ENCODE peak calls at places on chromosomes 13 and 19, in eight cellular contexts. One of them, this sample, is unnamed. For H3K36me3 and H3K27me3, the result is how much of the 10 kb centered on the place peaks cover.

GRCh38 chr13:20264271-20265018 is 32.3 kb upstream of the GJB6 start:
- DNase-seq in GM23338: no peak
- DNase-seq in SK-N-SH: no peak
- DNase-seq in Panc1: no peak
- DNase-seq in thoracic aorta: no peak
- DNase-seq in CD8-positive, alpha-beta T cell: no peak
- DNase-seq in upper lobe of left lung: no peak
- DNase-seq in tibial artery: no peak
- DNase-seq in this sample: no peak

GRCh38 chr19:40348961-40349507 is 539 bp downstream of the PLD3 start:
- DNase-seq in tibial artery: no peak
- DNase-seq in thoracic aorta: no peak
- DNase-seq in GM23338: peak
- DNase-seq in CD8-positive, alpha-beta T cell: no peak
- DNase-seq in SK-N-SH: peak
- DNase-seq in upper lobe of left lung: no peak
- DNase-seq in Panc1: no peak
- DNase-seq in this sample: no peak

GRCh38 chr13:40221460-40222201 is 444.8 kb downstream of the FOXO1 start:
- DNase-seq in Panc1: no peak
- DNase-seq in upper lobe of left lung: no peak
- DNase-seq in GM23338: no peak
- DNase-seq in tibial artery: no peak
- DNase-seq in SK-N-SH: no peak
- DNase-seq in thoracic aorta: no peak
- DNase-seq in CD8-positive, alpha-beta T cell: peak
- DNase-seq in this sample: no peak

GRCh38 chr13:106596287-106596937 is 28.5 kb upstream of the ARGLU1 start:
- DNase-seq in thoracic aorta: no peak
- DNase-seq in Panc1: no peak
- DNase-seq in tibial artery: no peak
- DNase-seq in SK-N-SH: no peak
- DNase-seq in GM23338: no peak
- DNase-seq in upper lobe of left lung: no peak
- DNase-seq in CD8-positive, alpha-beta T cell: no peak
- DNase-seq in this sample: no peak

GRCh38 chr13:25171517-25172302 is at the start of gene AMER2:
- DNase-seq in tibial artery: no peak
- DNase-seq in GM23338: peak
- DNase-seq in thoracic aorta: no peak
- DNase-seq in upper lobe of left lung: peak
- DNase-seq in CD8-positive, alpha-beta T cell: no peak
- DNase-seq in SK-N-SH: peak
- DNase-seq in Panc1: no peak
- DNase-seq in this sample: peak

GRCh38 chr13:36998624-36999041 is 507 bp downstream of the ALG5 start:
- DNase-seq in tibial artery: peak
- DNase-seq in Panc1: no peak
- DNase-seq in GM23338: peak
- DNase-seq in SK-N-SH: peak
- DNase-seq in upper lobe of left lung: peak
- DNase-seq in thoracic aorta: no peak
- DNase-seq in CD8-positive, alpha-beta T cell: peak
- DNase-seq in this sample: peak

GRCh38 chr13:91346848-91347211 is 657 bp upstream of the MIR17HG start:
- DNase-seq in GM23338: peak
- DNase-seq in SK-N-SH: peak
- DNase-seq in thoracic aorta: no peak
- DNase-seq in upper lobe of left lung: no peak
- DNase-seq in CD8-positive, alpha-beta T cell: peak
- DNase-seq in Panc1: no peak
- DNase-seq in tibial artery: no peak
- DNase-seq in this sample: peak

GRCh38 chr13:114313061-114313860 is 1.0 kb upstream of the CHAMP1 start:
- DNase-seq in GM23338: no peak
- DNase-seq in SK-N-SH: no peak
- DNase-seq in Panc1: no peak
- DNase-seq in thoracic aorta: no peak
- DNase-seq in tibial artery: no peak
- DNase-seq in CD8-positive, alpha-beta T cell: peak
- DNase-seq in upper lobe of left lung: no peak
- DNase-seq in this sample: no peak

GRCh38 chr19:42552086-42553065 is 24.1 kb upstream of the CEACAM1 start:
- DNase-seq in CD8-positive, alpha-beta T cell: no peak
- DNase-seq in Panc1: no peak
- DNase-seq in SK-N-SH: no peak
- DNase-seq in thoracic aorta: no peak
- DNase-seq in upper lobe of left lung: no peak
- DNase-seq in GM23338: no peak
- DNase-seq in tibial artery: no peak
- DNase-seq in this sample: no peak

GRCh38 chr19:3961007-3961406 is 9.9 kb downstream of the DAPK3 start:
- DNase-seq in upper lobe of left lung: peak
- DNase-seq in tibial artery: no peak
- DNase-seq in GM23338: no peak
- DNase-seq in Panc1: no peak
- DNase-seq in thoracic aorta: no peak
- DNase-seq in CD8-positive, alpha-beta T cell: no peak
- DNase-seq in SK-N-SH: no peak
- DNase-seq in this sample: no peak
- H3K36me3 ChIP-seq in upper lobe of left lung: half or more
- H3K36me3 ChIP-seq in tibial artery: half or more
- H3K36me3 ChIP-seq in GM23338: under half
- H3K36me3 ChIP-seq in Panc1: under half
- H3K36me3 ChIP-seq in thoracic aorta: half or more
- H3K36me3 ChIP-seq in CD8-positive, alpha-beta T cell: under half
- H3K36me3 ChIP-seq in SK-N-SH: half or more
- H3K36me3 ChIP-seq in this sample: under half

GRCh38 chr19:4057913-4058695 is 8.6 kb downstream of the ZBTB7A start:
- DNase-seq in Panc1: no peak
- DNase-seq in SK-N-SH: no peak
- DNase-seq in tibial artery: peak
- DNase-seq in CD8-positive, alpha-beta T cell: peak
- DNase-seq in upper lobe of left lung: peak
- DNase-seq in GM23338: peak
- DNase-seq in thoracic aorta: peak
- DNase-seq in this sample: peak
- H3K4me3 ChIP-seq in Panc1: no peak
- H3K4me3 ChIP-seq in SK-N-SH: no peak
- H3K4me3 ChIP-seq in tibial artery: peak
- H3K4me3 ChIP-seq in CD8-positive, alpha-beta T cell: no peak
- H3K4me3 ChIP-seq in upper lobe of left lung: peak
- H3K4me3 ChIP-seq in GM23338: no peak
- H3K4me3 ChIP-seq in thoracic aorta: peak
- H3K4me3 ChIP-seq in this sample: no peak

GRCh38 chr19:7706662-7707454 is 4.9 kb upstream of the FCER2 start:
- DNase-seq in thoracic aorta: no peak
- DNase-seq in Panc1: no peak
- DNase-seq in upper lobe of left lung: no peak
- DNase-seq in SK-N-SH: no peak
- DNase-seq in CD8-positive, alpha-beta T cell: no peak
- DNase-seq in GM23338: no peak
- DNase-seq in tibial artery: no peak
- DNase-seq in this sample: peak

GRCh38 chr19:7709932-7710460 is 8.1 kb upstream of the FCER2 start:
- DNase-seq in SK-N-SH: no peak
- DNase-seq in Panc1: no peak
- DNase-seq in upper lobe of left lung: no peak
- DNase-seq in thoracic aorta: no peak
- DNase-seq in tibial artery: no peak
- DNase-seq in GM23338: no peak
- DNase-seq in CD8-positive, alpha-beta T cell: no peak
- DNase-seq in this sample: no peak

GRCh38 chr19:7706188-7706530 is 4.2 kb upstream of the FCER2 start:
- DNase-seq in GM23338: no peak
- DNase-seq in upper lobe of left lung: no peak
- DNase-seq in CD8-positive, alpha-beta T cell: no peak
- DNase-seq in Panc1: no peak
- DNase-seq in thoracic aorta: no peak
- DNase-seq in SK-N-SH: no peak
- DNase-seq in tibial artery: no peak
- DNase-seq in this sample: no peak

GRCh38 chr19:7705387-7706187 is 3.7 kb upstream of the FCER2 start:
- DNase-seq in GM23338: no peak
- DNase-seq in tibial artery: peak
- DNase-seq in thoracic aorta: no peak
- DNase-seq in Panc1: no peak
- DNase-seq in CD8-positive, alpha-beta T cell: peak
- DNase-seq in upper lobe of left lung: no peak
- DNase-seq in SK-N-SH: no peak
- DNase-seq in this sample: peak

GRCh38 chr19:7710616-7711015 is 8.7 kb upstream of the FCER2 start:
- DNase-seq in upper lobe of left lung: no peak
- DNase-seq in tibial artery: no peak
- DNase-seq in Panc1: no peak
- DNase-seq in thoracic aorta: no peak
- DNase-seq in GM23338: no peak
- DNase-seq in CD8-positive, alpha-beta T cell: no peak
- DNase-seq in SK-N-SH: no peak
- DNase-seq in this sample: no peak
- H3K27me3 ChIP-seq in upper lobe of left lung: under half
- H3K27me3 ChIP-seq in tibial artery: under half
- H3K27me3 ChIP-seq in Panc1: under half
- H3K27me3 ChIP-seq in thoracic aorta: under half
- H3K27me3 ChIP-seq in GM23338: under half
- H3K27me3 ChIP-seq in CD8-positive, alpha-beta T cell: under half
- H3K27me3 ChIP-seq in SK-N-SH: under half
- H3K27me3 ChIP-seq in this sample: under half

DNA sequence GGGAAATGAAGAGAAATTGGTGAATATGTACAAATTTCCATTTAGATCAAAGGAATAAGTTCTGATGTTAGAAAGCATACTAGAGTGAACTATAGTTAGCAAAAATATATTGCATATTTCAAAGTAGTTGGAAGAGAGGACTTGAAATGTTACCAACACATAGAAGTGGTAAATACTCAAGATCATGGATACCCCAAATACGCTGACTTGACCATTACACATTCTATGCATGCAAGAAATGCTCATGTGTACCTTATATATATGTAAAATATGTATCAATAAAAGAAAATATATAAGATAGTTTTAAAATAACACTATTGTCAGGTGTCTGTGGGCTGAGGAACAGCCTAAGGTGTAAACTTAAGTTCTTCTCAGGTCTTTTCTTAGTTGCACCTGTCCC is 14.6 kb upstream of the ZNF491 start:
- DNase-seq in tibial artery: no peak
- DNase-seq in thoracic aorta: no peak
- DNase-seq in upper lobe of left lung: no peak
- DNase-seq in SK-N-SH: no peak
- DNase-seq in GM23338: no peak
- DNase-seq in Panc1: no peak
- DNase-seq in CD8-positive, alpha-beta T cell: no peak
- DNase-seq in this sample: no peak
- H3K36me3 ChIP-seq in tibial artery: half or more
- H3K36me3 ChIP-seq in thoracic aorta: under half
- H3K36me3 ChIP-seq in upper lobe of left lung: under half
- H3K36me3 ChIP-seq in SK-N-SH: under half
- H3K36me3 ChIP-seq in GM23338: under half
- H3K36me3 ChIP-seq in Panc1: under half
- H3K36me3 ChIP-seq in CD8-positive, alpha-beta T cell: under half
- H3K36me3 ChIP-seq in this sample: under half

GRCh38 chr19:49475191-49475932 is 1.3 kb downstream of the FLT3LG start:
- DNase-seq in thoracic aorta: no peak
- DNase-seq in CD8-positive, alpha-beta T cell: no peak
- DNase-seq in Panc1: no peak
- DNase-seq in tibial artery: no peak
- DNase-seq in upper lobe of left lung: no peak
- DNase-seq in SK-N-SH: no peak
- DNase-seq in GM23338: no peak
- DNase-seq in this sample: peak
- H3K4me3 ChIP-seq in thoracic aorta: peak
- H3K4me3 ChIP-seq in CD8-positive, alpha-beta T cell: peak
- H3K4me3 ChIP-seq in Panc1: no peak
- H3K4me3 ChIP-seq in tibial artery: peak
- H3K4me3 ChIP-seq in upper lobe of left lung: peak
- H3K4me3 ChIP-seq in SK-N-SH: no peak
- H3K4me3 ChIP-seq in GM23338: no peak
- H3K4me3 ChIP-seq in this sample: no peak

DNA sequence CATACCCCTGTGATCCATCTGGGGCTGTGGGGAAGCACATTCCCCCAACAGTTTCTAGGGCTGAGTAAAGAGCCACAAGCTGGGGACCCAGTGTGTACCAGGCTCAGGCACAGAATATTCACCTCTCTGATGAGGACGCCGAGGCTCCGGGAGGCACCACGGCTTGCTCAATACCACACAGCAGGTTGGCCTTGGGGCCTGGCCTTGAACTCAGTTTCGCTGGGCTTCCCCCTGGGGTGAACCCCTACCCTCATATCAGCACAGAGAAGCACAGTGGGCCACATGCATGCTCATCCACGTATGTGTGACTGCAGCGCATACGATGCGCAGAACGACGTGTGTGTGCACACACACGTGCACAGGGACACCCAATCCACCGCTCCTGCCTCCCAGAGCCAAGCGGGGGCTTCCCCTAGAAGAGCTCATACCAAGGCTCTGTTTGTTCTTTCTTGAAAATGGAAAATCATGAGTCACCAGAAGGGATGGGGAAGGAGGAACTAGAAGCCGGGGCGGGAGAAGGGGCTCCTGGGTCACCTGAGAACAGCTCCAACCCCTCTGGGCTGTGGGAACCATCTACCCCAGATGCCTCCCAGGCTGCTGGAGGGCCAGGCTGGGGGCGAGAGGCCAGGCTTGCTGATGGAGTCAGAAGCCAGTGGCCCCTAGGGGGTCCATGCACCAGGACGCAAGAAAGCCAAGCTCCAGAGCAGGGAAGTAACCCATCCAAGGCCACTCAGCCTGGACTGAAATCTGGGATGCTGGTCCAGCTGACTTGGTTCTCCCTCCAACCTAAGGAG is 4.9 kb upstream of the PDE4C start:
- DNase-seq in CD8-positive, alpha-beta T cell: no peak
- DNase-seq in GM23338: peak
- DNase-seq in SK-N-SH: no peak
- DNase-seq in upper lobe of left lung: no peak
- DNase-seq in thoracic aorta: no peak
- DNase-seq in tibial artery: no peak
- DNase-seq in Panc1: no peak
- DNase-seq in this sample: no peak
- H3K27me3 ChIP-seq in CD8-positive, alpha-beta T cell: under half
- H3K27me3 ChIP-seq in GM23338: under half
- H3K27me3 ChIP-seq in SK-N-SH: under half
- H3K27me3 ChIP-seq in upper lobe of left lung: under half
- H3K27me3 ChIP-seq in thoracic aorta: under half
- H3K27me3 ChIP-seq in tibial artery: half or more
- H3K27me3 ChIP-seq in Panc1: under half
- H3K27me3 ChIP-seq in this sample: under half

GRCh38 chr13:21343659-21344058 is 115.4 kb downstream of the ZDHHC20 start:
- DNase-seq in CD8-positive, alpha-beta T cell: no peak
- DNase-seq in thoracic aorta: no peak
- DNase-seq in upper lobe of left lung: no peak
- DNase-seq in GM23338: no peak
- DNase-seq in SK-N-SH: no peak
- DNase-seq in tibial artery: no peak
- DNase-seq in Panc1: no peak
- DNase-seq in this sample: no peak
- H3K36me3 ChIP-seq in CD8-positive, alpha-beta T cell: under half
- H3K36me3 ChIP-seq in thoracic aorta: under half
- H3K36me3 ChIP-seq in upper lobe of left lung: under half
- H3K36me3 ChIP-seq in GM23338: under half
- H3K36me3 ChIP-seq in SK-N-SH: under half
- H3K36me3 ChIP-seq in tibial artery: under half
- H3K36me3 ChIP-seq in Panc1: under half
- H3K36me3 ChIP-seq in this sample: under half

GRCh38 chr19:14015454-14016035 is 9.4 kb upstream of the RFX1 start:
- DNase-seq in CD8-positive, alpha-beta T cell: no peak
- DNase-seq in upper lobe of left lung: no peak
- DNase-seq in Panc1: no peak
- DNase-seq in thoracic aorta: no peak
- DNase-seq in tibial artery: no peak
- DNase-seq in SK-N-SH: no peak
- DNase-seq in GM23338: no peak
- DNase-seq in this sample: no peak
- H3K4me3 ChIP-seq in CD8-positive, alpha-beta T cell: no peak
- H3K4me3 ChIP-seq in upper lobe of left lung: no peak
- H3K4me3 ChIP-seq in Panc1: no peak
- H3K4me3 ChIP-seq in thoracic aorta: no peak
- H3K4me3 ChIP-seq in tibial artery: no peak
- H3K4me3 ChIP-seq in SK-N-SH: no peak
- H3K4me3 ChIP-seq in GM23338: no peak
- H3K4me3 ChIP-seq in this sample: no peak

This sample was measured in H7.